ENCODE peak calls at places on chromosomes 5 and 9, in eight cellular contexts. J is DND-41, A is tibial nerve, X is cardiac fibroblast, Q is lower leg skin, K is hepatocyte, G is dorsolateral prefrontal cortex, T is AG09309. W is an unnamed sample.

GRCh38 chr5:81855576-81855975 is 104.7 kb upstream of the SSBP2 start:
- DNase-seq in J (no peak), A (no peak), X (no peak), Q (no peak), K (no peak), G (no peak), T (no peak), W (no peak)

GRCh38 chr9:128254855-128255759 is 20.7 kb downstream of the GOLGA2 start:
- DNase-seq in J (peak; percentile 53), A (peak; percentile 66), X (peak; percentile 59), Q (peak; percentile 92), K (peak; percentile 83), G (peak; percentile 53), T (no peak), W (peak; percentile 59)

GRCh38 chr5:55064523-55064922 is 37.9 kb upstream of the GZMA start:
- DNase-seq in J (no peak), A (no peak), X (no peak), Q (no peak), K (no peak), G (no peak), T (no peak), W (no peak)

GRCh38 chr9:116020801-116021200 is 132.8 kb upstream of the PAPPA start:
- DNase-seq in J (no peak), A (no peak), X (no peak), Q (no peak), K (no peak), G (no peak), T (no peak), W (no peak)

GRCh38 chr5:168168978-168169696 is 122.3 kb upstream of the WWC1 start:
- DNase-seq in J (no peak), A (no peak), X (no peak), Q (no peak), K (no peak), G (no peak), T (no peak), W (no peak)

GRCh38 chr5:39117401-39117800 is 43.2 kb upstream of the RICTOR start:
- DNase-seq in J (no peak), A (no peak), X (peak; percentile 17), Q (no peak), K (no peak), G (no peak), T (no peak), W (no peak)

GRCh38 chr5:140509898-140510297 is 37.6 kb upstream of the EIF4EBP3 start:
- DNase-seq in J (no peak), A (no peak), X (peak; percentile 2), Q (no peak), K (no peak), G (no peak), T (no peak), W (no peak)

GRCh38 chr5:73783823-73784222 is 157.8 kb downstream of the ARHGEF28 start:
- DNase-seq in J (no peak), A (no peak), X (peak; percentile 49), Q (no peak), K (no peak), G (no peak), T (no peak), W (peak; percentile 30)

GRCh38 chr5:157222506-157223230 is 42.0 kb downstream of the ITK start:
- DNase-seq in J (no peak), A (no peak), X (peak; percentile 10), Q (no peak), K (peak; percentile 15), G (no peak), T (peak; percentile 64), W (peak; percentile 36)

GRCh38 chr9:19030899-19031298 is 2.1 kb downstream of the SAXO1 start:
- DNase-seq in J (no peak), A (no peak), X (no peak), Q (no peak), K (no peak), G (no peak), T (no peak), W (no peak)

GRCh38 chr5:88882321-88883038 is 504 bp downstream of the MEF2C start:
- DNase-seq in J (no peak), A (no peak), X (peak; percentile 16), Q (no peak), K (no peak), G (no peak), T (no peak), W (peak; percentile 56)

GRCh38 chr5:88884435-88884877 is 1.5 kb upstream of the MEF2C start:
- DNase-seq in J (no peak), A (no peak), X (peak; percentile 20), Q (no peak), K (no peak), G (no peak), T (no peak), W (peak; percentile 52)

GRCh38 chr5:88883566-88884434 is 816 bp upstream of the MEF2C start:
- DNase-seq in J (no peak), A (peak; percentile 67), X (peak; percentile 83), Q (peak; percentile 89), K (peak; percentile 68), G (no peak), T (peak; percentile 33), W (peak; percentile 85)

GRCh38 chr5:88881566-88881965 is 1.4 kb downstream of the MEF2C start:
- DNase-seq in J (no peak), A (no peak), X (peak; percentile 44), Q (no peak), K (no peak), G (no peak), T (no peak), W (peak; percentile 76)

DNA sequence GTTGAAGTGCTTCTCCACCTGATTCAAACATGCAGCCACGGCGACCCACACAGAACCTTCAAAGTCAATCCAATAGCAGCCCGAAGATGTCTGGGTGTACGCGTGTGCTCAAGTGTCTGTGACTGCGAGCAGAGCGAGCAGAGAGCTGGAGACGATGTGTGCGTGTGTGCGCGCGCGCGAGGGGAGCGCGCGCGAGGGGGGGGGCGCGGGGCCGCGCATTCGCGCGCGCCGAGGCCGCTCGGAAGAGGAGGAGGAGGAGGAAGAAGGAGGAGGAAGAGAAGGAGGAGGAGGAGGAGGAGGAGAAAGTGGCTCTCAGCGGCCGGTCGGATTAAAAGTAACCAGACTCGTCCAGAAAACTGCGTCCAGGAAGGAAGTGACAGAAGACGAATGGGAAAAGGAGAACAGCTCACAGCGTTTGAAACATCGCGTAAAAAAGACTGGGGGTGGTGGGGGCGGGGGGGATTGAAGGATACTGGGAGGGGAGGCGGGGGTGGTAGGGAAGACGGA is at the start of gene MEF2C:
- DNase-seq in J (no peak), A (peak; percentile 58), X (peak; percentile 92), Q (peak; percentile 92), K (peak; percentile 70), G (no peak), T (peak; percentile 31), W (peak; percentile 94)
- H3K4me3 ChIP-seq in J (no peak within 1 kb of the TSS), A (peak within 1 kb of the TSS; percentile 52), X (peak within 1 kb of the TSS; percentile 68), Q (peak within 1 kb of the TSS; percentile 29), K (peak within 1 kb of the TSS; percentile 74), G (peak within 1 kb of the TSS; percentile 78), T (peak within 1 kb of the TSS; percentile 66), W (peak within 1 kb of the TSS; percentile 94)

GRCh38 chr5:169723103-169723831 is 86.2 kb downstream of the DOCK2 start:
- DNase-seq in J (no peak), A (no peak), X (no peak), Q (no peak), K (no peak), G (no peak), T (no peak), W (no peak)

GRCh38 chr5:169724303-169724702 is 87.2 kb downstream of the DOCK2 start:
- DNase-seq in J (no peak), A (no peak), X (no peak), Q (no peak), K (no peak), G (no peak), T (no peak), W (no peak)

GRCh38 chr5:169717298-169717697 is 80.2 kb downstream of the DOCK2 start:
- DNase-seq in J (no peak), A (no peak), X (peak; percentile 88), Q (no peak), K (no peak), G (no peak), T (peak; percentile 55), W (no peak)

GRCh38 chr5:169719360-169720314 is 82.6 kb downstream of the DOCK2 start:
- DNase-seq in J (no peak), A (no peak), X (no peak), Q (no peak), K (no peak), G (no peak), T (no peak), W (peak; percentile 69)

DNA sequence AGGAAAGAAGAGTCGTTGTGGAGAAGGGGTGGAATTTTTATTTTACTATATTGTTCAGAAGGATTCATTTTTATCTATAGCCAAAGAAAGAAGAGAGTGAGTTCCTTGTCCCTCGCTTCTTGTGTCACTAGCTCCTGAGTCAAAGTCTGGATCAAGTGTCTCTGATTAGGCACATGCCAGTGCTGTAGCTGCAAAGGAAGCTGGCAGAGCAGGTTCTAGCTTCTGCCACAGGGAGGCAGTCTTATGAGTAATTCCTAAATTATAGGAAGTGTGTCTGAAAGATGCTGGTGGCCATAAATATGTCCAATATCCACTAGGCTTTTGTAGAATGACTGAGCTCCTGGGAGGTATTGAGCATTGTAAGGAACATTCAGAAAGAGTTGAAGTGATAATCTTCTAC is 84.7 kb downstream of the DOCK2 start:
- DNase-seq in J (no peak), A (no peak), X (no peak), Q (no peak), K (no peak), G (no peak), T (no peak), W (no peak)
- TF ChIP-seq CTCF in J (peak; percentile 43), A (no peak), X (no peak), Q (no peak), K (no peak), G (no peak), T (no peak), W (no peak)

GRCh38 chr9:130143974-130144373 is 28.2 kb upstream of the NCS1 start:
- DNase-seq in J (no peak), A (no peak), X (peak; percentile 65), Q (no peak), K (no peak), G (no peak), T (no peak), W (no peak)
- H3K4me3 ChIP-seq in J (no peak overlapping the region), A (no peak overlapping the region), X (no peak overlapping the region), Q (no peak overlapping the region), K (no peak overlapping the region), G (no peak overlapping the region), T (no peak overlapping the region), W (no peak overlapping the region)

DNA sequence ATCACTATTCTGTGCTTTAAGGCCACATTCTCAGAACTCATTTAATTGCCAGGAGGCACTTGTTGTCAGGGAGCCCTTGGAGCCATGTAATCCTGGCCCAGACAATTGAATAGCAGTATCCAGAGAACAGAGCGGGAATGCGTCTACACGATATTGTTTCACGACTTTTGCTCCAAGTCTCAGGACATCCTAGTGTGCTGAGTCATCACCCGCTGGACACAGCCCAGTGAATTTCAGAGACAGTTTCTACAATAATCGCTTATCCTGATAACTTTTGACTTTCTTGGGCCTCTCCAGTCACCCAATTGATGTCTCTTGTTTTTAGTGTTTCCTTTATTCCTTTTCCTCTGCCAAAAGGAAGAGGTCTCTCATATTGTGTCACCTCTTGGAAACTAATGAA is 230.5 kb downstream of the TENT4A start:
- DNase-seq in J (no peak), A (no peak), X (no peak), Q (no peak), K (no peak), G (no peak), T (no peak), W (no peak)
- TF ChIP-seq CTCF in J (no peak), A (no peak), X (no peak), Q (no peak), K (no peak), G (no peak), T (no peak), W (no peak)